ENCODE peak calls at places on chromosomes 7 and 10, in six cellular contexts. C is fibroblast of pulmonary artery, L is sigmoid colon, B is HFF-Myc, Q is mucosa of descending colon, Y is A549. X is an unnamed sample.
A peak's percentile ranks its signal among the peaks of the same experiment; 100 is the strongest.

GRCh38 chr10:43342279-43343125 is 28.9 kb upstream of the FXYD4 start:
- DNase-seq in C (no peak), L (no peak), B (no peak), Q (no peak), Y (no peak), X (no peak)

GRCh38 chr7:66296-66695 is 126.1 kb upstream of the FAM20C start:
- DNase-seq in C (no peak), L (peak; percentile 45), B (no peak), Q (no peak), Y (no peak), X (no peak)

GRCh38 chr10:103564799-103565365 is 71.4 kb downstream of the NEURL1 start:
- DNase-seq in C (peak; percentile 20), L (no peak), B (no peak), Q (peak; percentile 67), Y (peak; percentile 43), X (no peak)

GRCh38 chr7:20350518-20350951 is 19.8 kb downstream of the ITGB8 start:
- DNase-seq in C (no peak), L (peak; percentile 70), B (no peak), Q (peak; percentile 22), Y (no peak), X (no peak)

GRCh38 chr7:150586778-150587152 is 19.6 kb downstream of the GIMAP4 start:
- DNase-seq in C (no peak), L (no peak), B (no peak), Q (no peak), Y (no peak), X (no peak)

GRCh38 chr10:73495884-73496674 is at the start of gene PPP3CB:
- DNase-seq in C (peak; percentile 97), L (peak; percentile 93), B (peak; percentile 87), Q (peak; percentile 92), Y (peak; percentile 96), X (peak; percentile 96)

GRCh38 chr10:128626397-128627060 is 500.3 kb upstream of the MKI67 start:
- DNase-seq in C (no peak), L (no peak), B (no peak), Q (no peak), Y (no peak), X (no peak)

GRCh38 chr7:18952846-18953245 is 164.6 kb downstream of the TWIST1 start:
- DNase-seq in C (no peak), L (no peak), B (no peak), Q (no peak), Y (no peak), X (no peak)

GRCh38 chr10:102342958-102343357 is 52.5 kb upstream of the NFKB2 start:
- DNase-seq in C (peak; percentile 78), L (no peak), B (no peak), Q (no peak), Y (no peak), X (peak; percentile 68)

GRCh38 chr10:75287697-75288096 is 51.9 kb upstream of the COMTD1 start:
- DNase-seq in C (no peak), L (no peak), B (no peak), Q (no peak), Y (no peak), X (no peak)

GRCh38 chr10:58936364-58936763 is 240.1 kb upstream of the PHYHIPL start:
- DNase-seq in C (no peak), L (no peak), B (no peak), Q (no peak), Y (no peak), X (no peak)

GRCh38 chr7:5766321-5766761 is 15.1 kb downstream of the RNF216 start:
- DNase-seq in C (peak; percentile 49), L (no peak), B (no peak), Q (no peak), Y (no peak), X (peak; percentile 45)

GRCh38 chr10:128052696-128053095 is 73.5 kb downstream of the MKI67 start:
- DNase-seq in C (no peak), L (peak; percentile 24), B (no peak), Q (no peak), Y (no peak), X (no peak)

GRCh38 chr7:38411404-38411803 is 138.0 kb upstream of the TARP start:
- DNase-seq in C (peak; percentile 13), L (no peak), B (no peak), Q (no peak), Y (peak; percentile 48), X (no peak)

GRCh38 chr10:102620615-102621417 is 23.5 kb upstream of the TRIM8 start:
- DNase-seq in C (no peak), L (peak; percentile 64), B (no peak), Q (peak; percentile 21), Y (no peak), X (no peak)

GRCh38 chr10:3424102-3424803 is 251.7 kb upstream of the PITRM1 start:
- DNase-seq in C (peak; percentile 72), L (no peak), B (no peak), Q (no peak), Y (no peak), X (no peak)

GRCh38 chr7:116591202-116592040 is 66.6 kb downstream of the CAV1 start:
- DNase-seq in C (peak; percentile 47), L (no peak), B (no peak), Q (no peak), Y (peak; percentile 42), X (no peak)

GRCh38 chr7:8371742-8372141 is 61.7 kb upstream of the NXPH1 start:
- DNase-seq in C (no peak), L (no peak), B (no peak), Q (no peak), Y (no peak), X (no peak)

GRCh38 chr7:4830176-4830575 is 31.7 kb downstream of the PAPOLB start:
- DNase-seq in C (peak; percentile 74), L (peak; percentile 86), B (peak; percentile 22), Q (peak; percentile 68), Y (peak; percentile 74), X (peak; percentile 74)

GRCh38 chr10:48773580-48773979 is 88.9 kb downstream of the WDFY4 start:
- DNase-seq in C (no peak), L (no peak), B (no peak), Q (no peak), Y (no peak), X (no peak)

GRCh38 chr7:99042957-99043356 is 101.0 kb downstream of the SMURF1 start:
- DNase-seq in C (peak; percentile 72), L (no peak), B (no peak), Q (no peak), Y (no peak), X (no peak)

GRCh38 chr7:115984105-115984504 is 46.5 kb downstream of the TFEC start:
- DNase-seq in C (peak; percentile 17), L (no peak), B (no peak), Q (no peak), Y (no peak), X (peak; percentile 6)

GRCh38 chr7:88759216-88759955 is at the start of gene ZNF804B:
- DNase-seq in C (no peak), L (peak; percentile 62), B (no peak), Q (no peak), Y (no peak), X (peak; percentile 25)

GRCh38 chr7:150974468-150975391 is 3.4 kb downstream of the KCNH2 start:
- DNase-seq in C (no peak), L (peak; percentile 81), B (no peak), Q (peak; percentile 87), Y (peak; percentile 44), X (no peak)

GRCh38 chr7:26958834-26959233 is 94.4 kb upstream of the SKAP2 start:
- DNase-seq in C (peak; percentile 35), L (no peak), B (no peak), Q (no peak), Y (peak; percentile 88), X (peak; percentile 93)

GRCh38 chr7:25857376-25858067 is 294.5 kb upstream of the NFE2L3 start:
- DNase-seq in C (no peak), L (peak; percentile 75), B (no peak), Q (peak; percentile 78), Y (peak; percentile 61), X (peak; percentile 84)

GRCh38 chr10:60182691-60183090 is 207.0 kb downstream of the ANK3 start:
- DNase-seq in C (peak; percentile 49), L (no peak), B (no peak), Q (no peak), Y (no peak), X (peak; percentile 46)

GRCh38 chr10:93749218-93749799 is 8.4 kb upstream of the LGI1 start:
- DNase-seq in C (no peak), L (no peak), B (no peak), Q (no peak), Y (no peak), X (peak; percentile 71)

GRCh38 chr10:43970018-43970698 is 321.5 kb upstream of the ZNF32 start:
- DNase-seq in C (no peak), L (no peak), B (no peak), Q (no peak), Y (no peak), X (no peak)

GRCh38 chr10:16612148-16612742 is 90.6 kb upstream of the C1QL3 start:
- DNase-seq in C (peak; percentile 67), L (no peak), B (no peak), Q (no peak), Y (peak; percentile 33), X (peak; percentile 16)

GRCh38 chr10:105262666-105263065 is 621.6 kb downstream of the SORCS3 start:
- DNase-seq in C (no peak), L (no peak), B (no peak), Q (no peak), Y (no peak), X (peak; percentile 89)
- TF ChIP-seq CTCF in C (no peak), L (no peak), B (no peak), Q (no peak), Y (no peak), X (no peak)

DNA sequence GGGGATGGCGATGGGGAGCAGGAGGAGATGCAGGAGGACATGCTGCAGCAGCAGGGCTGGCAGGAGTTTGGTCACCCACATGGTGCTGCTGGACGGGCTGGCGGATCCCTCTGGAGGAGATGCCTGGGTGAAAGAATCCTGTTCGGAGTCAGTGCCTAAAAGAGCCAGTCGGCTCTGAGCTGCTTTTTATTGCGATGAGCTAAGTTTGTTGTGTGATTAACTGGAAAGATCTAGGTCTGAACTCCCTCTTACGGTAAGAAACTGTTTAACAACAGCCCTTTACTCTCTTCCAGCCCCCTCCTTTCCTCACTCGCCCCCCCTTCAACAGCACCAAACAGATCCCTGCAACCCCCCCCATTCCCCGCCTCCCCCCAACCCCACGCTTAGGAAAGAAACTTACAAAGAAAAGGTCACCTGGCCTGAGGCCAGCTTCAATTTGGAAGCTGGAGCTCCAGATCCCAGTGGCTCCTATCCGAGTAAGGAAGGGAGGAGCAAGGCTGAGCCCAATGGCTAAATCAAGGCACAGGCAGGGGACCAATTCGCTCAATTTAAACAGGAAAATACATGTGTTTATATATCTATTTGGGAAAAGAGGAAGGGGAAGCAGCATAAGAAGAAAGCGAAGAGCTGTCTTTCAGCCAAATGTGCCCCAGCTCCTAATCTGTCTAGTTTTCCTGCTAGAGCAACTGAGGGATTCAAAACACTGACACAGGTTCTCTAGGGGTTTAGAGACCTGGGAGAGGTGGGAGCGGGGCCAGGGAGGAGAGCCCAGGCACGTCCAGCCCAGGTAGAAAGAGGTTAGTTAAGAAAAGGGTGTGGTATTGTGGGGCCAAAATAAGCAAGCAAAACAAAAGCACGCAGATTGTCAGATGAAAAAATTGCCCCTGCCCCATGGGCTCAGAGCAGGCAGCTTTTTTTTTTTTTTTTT is at the start of gene HGF:
- DNase-seq in C (peak; percentile 90), L (peak; percentile 83), B (peak; percentile 54), Q (peak; percentile 32), Y (no peak), X (peak; percentile 64)
- H3K4me3 ChIP-seq in C (peak within 1 kb of the TSS; percentile 74), L (peak within 1 kb of the TSS; percentile 50), B (peak within 1 kb of the TSS; percentile 52), Q (no peak within 1 kb of the TSS), Y (no peak within 1 kb of the TSS), X (peak within 1 kb of the TSS; percentile 41)

GRCh38 chr10:5589963-5590511 is 65.3 kb downstream of the CALML3 start:
- DNase-seq in C (peak; percentile 39), L (no peak), B (no peak), Q (peak; percentile 6), Y (peak; percentile 57), X (no peak)
- TF ChIP-seq CTCF in C (peak; percentile 27), L (no peak), B (peak; percentile 22), Q (no peak), Y (peak; percentile 16), X (peak; percentile 32)

GRCh38 chr7:73932364-73932763 is 71.4 kb downstream of the TMEM270 start:
- DNase-seq in C (no peak), L (no peak), B (no peak), Q (no peak), Y (no peak), X (no peak)
- H3K4me3 ChIP-seq in C (no peak overlapping the region), L (no peak overlapping the region), B (no peak overlapping the region), Q (no peak overlapping the region), Y (no peak overlapping the region), X (no peak overlapping the region)

X was measured in foreskin fibroblast.